ENCODE peak calls at places on chromosome 10, in four cellular contexts. One of them, this sample, is unnamed.

GRCh38 chr10:12369982-12370381 is 20.6 kb downstream of the CAMK1D start:
- DNase-seq in K562: no peak
- DNase-seq in GM12878: no peak
- DNase-seq in GM12891: no peak
- DNase-seq in this sample: no peak

GRCh38 chr10:33114451-33114944 is 156.5 kb upstream of the ITGB1 start:
- DNase-seq in GM12878: no peak
- DNase-seq in K562: no peak
- DNase-seq in GM12891: no peak
- DNase-seq in this sample: no peak

GRCh38 chr10:62384057-62384446 is 9.9 kb downstream of the ZNF365 start:
- DNase-seq in GM12891: no peak
- DNase-seq in GM12878: peak; percentile 5
- DNase-seq in K562: no peak
- DNase-seq in this sample: no peak

GRCh38 chr10:78263521-78263988 is 229.9 kb downstream of the RPS24 start:
- DNase-seq in GM12878: no peak
- DNase-seq in K562: no peak
- DNase-seq in GM12891: no peak
- DNase-seq in this sample: no peak

GRCh38 chr10:25175527-25176420 is 973 bp downstream of the GPR158 start:
- DNase-seq in GM12891: no peak
- DNase-seq in GM12878: no peak
- DNase-seq in K562: no peak
- DNase-seq in this sample: no peak

GRCh38 chr10:28314211-28314610 is 11.3 kb upstream of the MPP7 start:
- DNase-seq in GM12891: no peak
- DNase-seq in K562: no peak
- DNase-seq in GM12878: no peak
- DNase-seq in this sample: no peak

GRCh38 chr10:119029613-119030420 is at the start of gene NANOS1:
- DNase-seq in K562: peak; percentile 35
- DNase-seq in GM12891: no peak
- DNase-seq in GM12878: no peak
- DNase-seq in this sample: no peak

GRCh38 chr10:102644066-102644645 is at the start of gene TRIM8:
- DNase-seq in GM12878: no peak
- DNase-seq in K562: peak; percentile 49
- DNase-seq in GM12891: no peak
- DNase-seq in this sample: peak; percentile 44

GRCh38 chr10:60943372-60944158 is 420 bp downstream of the RHOBTB1 start:
- DNase-seq in K562: peak; percentile 59
- DNase-seq in GM12891: peak; percentile 8
- DNase-seq in GM12878: no peak
- DNase-seq in this sample: peak; percentile 17

GRCh38 chr10:112059220-112059619 is 124.3 kb downstream of the GPAM start:
- DNase-seq in GM12878: no peak
- DNase-seq in GM12891: no peak
- DNase-seq in K562: no peak
- DNase-seq in this sample: no peak

GRCh38 chr10:97701438-97702064 is 12.0 kb upstream of the MARVELD1 start:
- DNase-seq in K562: peak; percentile 70
- DNase-seq in GM12891: peak; percentile 68
- DNase-seq in GM12878: no peak
- DNase-seq in this sample: peak; percentile 67

GRCh38 chr10:49260636-49261296 is 38.2 kb upstream of the C10orf71 start:
- DNase-seq in GM12891: no peak
- DNase-seq in K562: peak; percentile 42
- DNase-seq in GM12878: no peak
- DNase-seq in this sample: no peak

GRCh38 chr10:44799971-44800370 is 111.2 kb upstream of the TMEM72 start:
- DNase-seq in K562: no peak
- DNase-seq in GM12878: no peak
- DNase-seq in GM12891: no peak
- DNase-seq in this sample: no peak

GRCh38 chr10:20682782-20683181 is 214.3 kb downstream of the NEBL start:
- DNase-seq in GM12878: no peak
- DNase-seq in K562: no peak
- DNase-seq in GM12891: no peak
- DNase-seq in this sample: peak; percentile 2

GRCh38 chr10:122207596-122207995 is 63.5 kb upstream of the BTBD16 start:
- DNase-seq in K562: no peak
- DNase-seq in GM12878: no peak
- DNase-seq in GM12891: no peak
- DNase-seq in this sample: peak; percentile 26

GRCh38 chr10:5528989-5529701 is 4.4 kb downstream of the CALML3 start:
- DNase-seq in K562: no peak
- DNase-seq in GM12878: no peak
- DNase-seq in GM12891: no peak
- DNase-seq in this sample: no peak

GRCh38 chr10:850093-850492 is 81.4 kb downstream of the LARP4B start:
- DNase-seq in GM12891: no peak
- DNase-seq in K562: no peak
- DNase-seq in GM12878: no peak
- DNase-seq in this sample: no peak

GRCh38 chr10:63431962-63432797 is 33.6 kb downstream of the JMJD1C start:
- DNase-seq in K562: no peak
- DNase-seq in GM12891: no peak
- DNase-seq in GM12878: peak; percentile 23
- DNase-seq in this sample: no peak

GRCh38 chr10:69807122-69807521 is 5.4 kb downstream of the COL13A1 start:
- DNase-seq in K562: no peak
- DNase-seq in GM12878: no peak
- DNase-seq in GM12891: no peak
- DNase-seq in this sample: no peak

GRCh38 chr10:49347342-49347741 is 48.4 kb downstream of the C10orf71 start:
- DNase-seq in GM12891: no peak
- DNase-seq in K562: no peak
- DNase-seq in GM12878: no peak
- DNase-seq in this sample: no peak

GRCh38 chr10:16449454-16449853 is 12.6 kb downstream of the PTER start:
- DNase-seq in GM12878: no peak
- DNase-seq in K562: no peak
- DNase-seq in GM12891: no peak
- DNase-seq in this sample: no peak

GRCh38 chr10:6590100-6590499 is 10.0 kb upstream of the PRKCQ start:
- DNase-seq in K562: no peak
- DNase-seq in GM12878: no peak
- DNase-seq in GM12891: no peak
- DNase-seq in this sample: no peak

GRCh38 chr10:53045315-53045714 is 272.7 kb upstream of the MBL2 start:
- DNase-seq in K562: no peak
- DNase-seq in GM12878: no peak
- DNase-seq in GM12891: no peak
- DNase-seq in this sample: no peak

GRCh38 chr10:61481597-61481996 is 28.4 kb upstream of the TMEM26 start:
- DNase-seq in GM12891: no peak
- DNase-seq in K562: no peak
- DNase-seq in GM12878: no peak
- DNase-seq in this sample: no peak

GRCh38 chr10:8956400-8956799 is 901.9 kb downstream of the GATA3 start:
- DNase-seq in GM12878: no peak
- DNase-seq in GM12891: no peak
- DNase-seq in K562: no peak
- DNase-seq in this sample: no peak

GRCh38 chr10:59064116-59064707 is 112.2 kb upstream of the PHYHIPL start:
- DNase-seq in GM12891: no peak
- DNase-seq in K562: no peak
- DNase-seq in GM12878: no peak
- DNase-seq in this sample: no peak
- TF ChIP-seq SPI1 in GM12891: no peak
- TF ChIP-seq SPI1 in K562: no peak
- TF ChIP-seq SPI1 in GM12878: no peak
- TF ChIP-seq SPI1 in this sample: no peak

GRCh38 chr10:96395931-96396877 is 37.4 kb upstream of the OPALIN start:
- DNase-seq in K562: peak; percentile 75
- DNase-seq in GM12878: no peak
- DNase-seq in GM12891: peak; percentile 81
- DNase-seq in this sample: peak; percentile 38
- TF ChIP-seq SPI1 in K562: no peak
- TF ChIP-seq SPI1 in GM12878: no peak
- TF ChIP-seq SPI1 in GM12891: no peak
- TF ChIP-seq SPI1 in this sample: no peak

GRCh38 chr10:100019824-100020160 is 10.0 kb upstream of the DNMBP start:
- DNase-seq in K562: no peak
- DNase-seq in GM12878: no peak
- DNase-seq in GM12891: no peak
- DNase-seq in this sample: no peak
- TF ChIP-seq SPI1 in K562: no peak
- TF ChIP-seq SPI1 in GM12878: no peak
- TF ChIP-seq SPI1 in GM12891: no peak
- TF ChIP-seq SPI1 in this sample: no peak

GRCh38 chr10:3720228-3721019 is 64.6 kb downstream of the KLF6 start:
- DNase-seq in K562: no peak
- DNase-seq in GM12878: no peak
- DNase-seq in GM12891: no peak
- DNase-seq in this sample: peak; percentile 91
- TF ChIP-seq SPI1 in K562: no peak
- TF ChIP-seq SPI1 in GM12878: no peak
- TF ChIP-seq SPI1 in GM12891: no peak
- TF ChIP-seq SPI1 in this sample: no peak

GRCh38 chr10:104612577-104613205 is 28.4 kb upstream of the SORCS3 start:
- DNase-seq in GM12891: no peak
- DNase-seq in K562: no peak
- DNase-seq in GM12878: no peak
- DNase-seq in this sample: no peak

GRCh38 chr10:104622175-104622574 is 18.9 kb upstream of the SORCS3 start:
- DNase-seq in GM12891: no peak
- DNase-seq in GM12878: no peak
- DNase-seq in K562: no peak
- DNase-seq in this sample: no peak

GRCh38 chr10:104614245-104614831 is 26.8 kb upstream of the SORCS3 start:
- DNase-seq in K562: peak; percentile 47
- DNase-seq in GM12891: peak; percentile 35
- DNase-seq in GM12878: no peak
- DNase-seq in this sample: no peak

GRCh38 chr10:104622598-104623209 is 18.4 kb upstream of the SORCS3 start:
- DNase-seq in K562: peak; percentile 25
- DNase-seq in GM12878: no peak
- DNase-seq in GM12891: no peak
- DNase-seq in this sample: peak; percentile 5

GRCh38 chr10:104617831-104618230 is 23.3 kb upstream of the SORCS3 start:
- DNase-seq in K562: no peak
- DNase-seq in GM12878: no peak
- DNase-seq in GM12891: no peak
- DNase-seq in this sample: no peak
- TF ChIP-seq SPI1 in K562: no peak
- TF ChIP-seq SPI1 in GM12878: no peak
- TF ChIP-seq SPI1 in GM12891: no peak
- TF ChIP-seq SPI1 in this sample: no peak

GRCh38 chr10:92790449-92790848 is 57.9 kb upstream of the EXOC6 start:
- DNase-seq in GM12878: no peak
- DNase-seq in K562: no peak
- DNase-seq in GM12891: no peak
- DNase-seq in this sample: peak; percentile 30
- TF ChIP-seq SPI1 in GM12878: no peak
- TF ChIP-seq SPI1 in K562: no peak
- TF ChIP-seq SPI1 in GM12891: no peak
- TF ChIP-seq SPI1 in this sample: peak; percentile 70

GRCh38 chr10:100993986-100994708 is 5.5 kb upstream of the LZTS2 start:
- DNase-seq in K562: no peak
- DNase-seq in GM12878: no peak
- DNase-seq in GM12891: no peak
- DNase-seq in this sample: no peak
- TF ChIP-seq SPI1 in K562: no peak
- TF ChIP-seq SPI1 in GM12878: no peak
- TF ChIP-seq SPI1 in GM12891: no peak
- TF ChIP-seq SPI1 in this sample: no peak

GRCh38 chr10:74025380-74025978 is 27.6 kb downstream of the VCL start:
- DNase-seq in GM12891: no peak
- DNase-seq in K562: no peak
- DNase-seq in GM12878: no peak
- DNase-seq in this sample: no peak
- TF ChIP-seq SPI1 in GM12891: no peak
- TF ChIP-seq SPI1 in K562: no peak
- TF ChIP-seq SPI1 in GM12878: no peak
- TF ChIP-seq SPI1 in this sample: no peak

GRCh38 chr10:43124574-43125273 is 13.5 kb upstream of the CSGALNACT2 start:
- DNase-seq in GM12878: no peak
- DNase-seq in GM12891: no peak
- DNase-seq in K562: no peak
- DNase-seq in this sample: no peak

GRCh38 chr10:43124094-43124521 is 14.1 kb upstream of the CSGALNACT2 start:
- DNase-seq in K562: no peak
- DNase-seq in GM12891: no peak
- DNase-seq in GM12878: no peak
- DNase-seq in this sample: no peak

GRCh38 chr10:43125274-43125845 is 12.9 kb upstream of the CSGALNACT2 start:
- DNase-seq in K562: no peak
- DNase-seq in GM12878: no peak
- DNase-seq in GM12891: no peak
- DNase-seq in this sample: no peak

GRCh38 chr10:43122096-43122495 is 16.1 kb upstream of the CSGALNACT2 start:
- DNase-seq in K562: no peak
- DNase-seq in GM12878: no peak
- DNase-seq in GM12891: no peak
- DNase-seq in this sample: no peak

DNA sequence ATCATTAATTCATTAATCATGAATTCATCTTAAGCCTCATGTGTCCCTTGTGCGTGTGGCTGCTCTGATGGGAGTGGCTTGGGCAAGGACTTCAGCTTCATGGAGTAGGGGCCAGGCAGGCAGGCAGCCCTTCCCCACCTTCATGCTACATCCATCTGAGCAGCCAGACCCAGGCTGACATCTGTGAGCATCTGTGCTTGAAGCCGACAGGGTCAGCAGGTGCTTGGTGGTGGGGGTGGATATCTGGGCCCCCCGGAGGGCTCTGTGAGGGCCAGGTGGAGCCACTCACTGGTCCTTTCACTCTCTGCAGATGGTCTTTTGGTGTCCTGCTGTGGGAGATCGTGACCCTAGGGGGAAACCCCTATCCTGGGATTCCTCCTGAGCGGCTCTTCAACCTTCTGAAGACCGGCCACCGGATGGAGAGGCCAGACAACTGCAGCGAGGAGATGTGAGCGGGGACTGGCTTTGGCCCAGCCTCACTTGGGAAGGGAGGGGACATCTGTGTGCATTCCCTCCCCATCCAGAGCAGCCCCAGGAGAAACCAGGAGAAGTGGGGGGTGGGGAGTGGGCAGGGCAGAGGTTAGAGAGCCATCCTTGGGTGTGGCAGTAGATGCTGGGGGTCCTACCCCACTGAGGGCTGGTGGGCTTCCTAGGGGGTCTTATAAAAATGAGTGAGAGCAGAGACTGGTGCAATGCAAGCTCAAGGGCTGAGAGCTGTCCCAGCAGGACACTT is 14.7 kb upstream of the CSGALNACT2 start:
- DNase-seq in K562: no peak
- DNase-seq in GM12891: no peak
- DNase-seq in GM12878: no peak
- DNase-seq in this sample: no peak
- TF ChIP-seq SPI1 in K562: no peak
- TF ChIP-seq SPI1 in GM12891: no peak
- TF ChIP-seq SPI1 in GM12878: no peak
- TF ChIP-seq SPI1 in this sample: no peak

This sample was measured in HL-60.